ENCODE peak calls at places on chromosomes 2 and 18, in nine cellular contexts. One of them, this sample, is unnamed.

GRCh38 chr2:60552851-60553495 is 481 bp downstream of the BCL11A start:
- DNase-seq in mesothelial cell of epicardium: no peak
- DNase-seq in neural progenitor cell: no peak
- DNase-seq in kidney glomerular epithelial cell: no peak
- DNase-seq in stomach: no peak
- DNase-seq in MV-4-11: no peak
- DNase-seq in AG09309: no peak
- DNase-seq in HTR-8/SVneo: no peak
- DNase-seq in neuronal stem cell: no peak
- DNase-seq in this sample: no peak

GRCh38 chr2:70113396-70114100 is 26.3 kb downstream of the PCBP1 start:
- DNase-seq in neural progenitor cell: no peak
- DNase-seq in kidney glomerular epithelial cell: no peak
- DNase-seq in mesothelial cell of epicardium: no peak
- DNase-seq in HTR-8/SVneo: no peak
- DNase-seq in MV-4-11: no peak
- DNase-seq in stomach: no peak
- DNase-seq in neuronal stem cell: no peak
- DNase-seq in AG09309: no peak
- DNase-seq in this sample: no peak

GRCh38 chr18:58135806-58136331 is 91.8 kb downstream of the NEDD4L start:
- DNase-seq in kidney glomerular epithelial cell: peak; percentile 55
- DNase-seq in MV-4-11: peak; percentile 45
- DNase-seq in stomach: peak; percentile 65
- DNase-seq in AG09309: peak; percentile 24
- DNase-seq in mesothelial cell of epicardium: no peak
- DNase-seq in neuronal stem cell: peak; percentile 49
- DNase-seq in HTR-8/SVneo: peak; percentile 69
- DNase-seq in neural progenitor cell: peak; percentile 80
- DNase-seq in this sample: peak; percentile 44

GRCh38 chr18:24976502-24976901 is 375.5 kb downstream of the ZNF521 start:
- DNase-seq in MV-4-11: no peak
- DNase-seq in mesothelial cell of epicardium: no peak
- DNase-seq in neuronal stem cell: no peak
- DNase-seq in stomach: no peak
- DNase-seq in neural progenitor cell: no peak
- DNase-seq in AG09309: no peak
- DNase-seq in HTR-8/SVneo: no peak
- DNase-seq in kidney glomerular epithelial cell: no peak
- DNase-seq in this sample: no peak

GRCh38 chr18:9117980-9118841 is 15.7 kb downstream of the NDUFV2 start:
- DNase-seq in neuronal stem cell: no peak
- DNase-seq in MV-4-11: peak; percentile 76
- DNase-seq in AG09309: no peak
- DNase-seq in neural progenitor cell: no peak
- DNase-seq in HTR-8/SVneo: no peak
- DNase-seq in mesothelial cell of epicardium: no peak
- DNase-seq in stomach: no peak
- DNase-seq in kidney glomerular epithelial cell: no peak
- DNase-seq in this sample: no peak

GRCh38 chr2:23411752-23412431 is 26.9 kb downstream of the KLHL29 start:
- DNase-seq in neuronal stem cell: no peak
- DNase-seq in MV-4-11: no peak
- DNase-seq in stomach: no peak
- DNase-seq in HTR-8/SVneo: no peak
- DNase-seq in kidney glomerular epithelial cell: peak; percentile 22
- DNase-seq in AG09309: peak; percentile 79
- DNase-seq in mesothelial cell of epicardium: no peak
- DNase-seq in neural progenitor cell: no peak
- DNase-seq in this sample: no peak

GRCh38 chr2:102180687-102180999 is 6.2 kb upstream of the IL1RL2 start:
- DNase-seq in mesothelial cell of epicardium: no peak
- DNase-seq in MV-4-11: no peak
- DNase-seq in HTR-8/SVneo: no peak
- DNase-seq in neural progenitor cell: no peak
- DNase-seq in kidney glomerular epithelial cell: no peak
- DNase-seq in stomach: no peak
- DNase-seq in AG09309: no peak
- DNase-seq in neuronal stem cell: no peak
- DNase-seq in this sample: no peak

GRCh38 chr2:181678033-181678586 is 2.2 kb downstream of the NEUROD1 start:
- DNase-seq in HTR-8/SVneo: peak; percentile 45
- DNase-seq in mesothelial cell of epicardium: peak; percentile 79
- DNase-seq in neuronal stem cell: peak; percentile 91
- DNase-seq in neural progenitor cell: peak; percentile 96
- DNase-seq in AG09309: peak; percentile 7
- DNase-seq in kidney glomerular epithelial cell: peak; percentile 48
- DNase-seq in MV-4-11: peak; percentile 28
- DNase-seq in stomach: peak; percentile 61
- DNase-seq in this sample: no peak

GRCh38 chr2:231708773-231709635 is 679 bp downstream of the PTMA start:
- DNase-seq in AG09309: no peak
- DNase-seq in HTR-8/SVneo: no peak
- DNase-seq in neuronal stem cell: no peak
- DNase-seq in neural progenitor cell: peak; percentile 64
- DNase-seq in stomach: peak; percentile 50
- DNase-seq in mesothelial cell of epicardium: no peak
- DNase-seq in MV-4-11: no peak
- DNase-seq in kidney glomerular epithelial cell: no peak
- DNase-seq in this sample: no peak

GRCh38 chr2:104088745-104089144 is 765.2 kb upstream of the POU3F3 start:
- DNase-seq in kidney glomerular epithelial cell: no peak
- DNase-seq in neural progenitor cell: no peak
- DNase-seq in stomach: no peak
- DNase-seq in HTR-8/SVneo: no peak
- DNase-seq in mesothelial cell of epicardium: no peak
- DNase-seq in MV-4-11: no peak
- DNase-seq in neuronal stem cell: no peak
- DNase-seq in AG09309: no peak
- DNase-seq in this sample: no peak

GRCh38 chr18:57831597-57832377 is 28.7 kb upstream of the ATP8B1 start:
- DNase-seq in kidney glomerular epithelial cell: no peak
- DNase-seq in AG09309: no peak
- DNase-seq in mesothelial cell of epicardium: no peak
- DNase-seq in stomach: no peak
- DNase-seq in neural progenitor cell: no peak
- DNase-seq in neuronal stem cell: no peak
- DNase-seq in HTR-8/SVneo: no peak
- DNase-seq in MV-4-11: peak; percentile 76
- DNase-seq in this sample: no peak

GRCh38 chr2:45932278-45932975 is 281.0 kb downstream of the PRKCE start:
- DNase-seq in AG09309: no peak
- DNase-seq in neural progenitor cell: no peak
- DNase-seq in stomach: no peak
- DNase-seq in HTR-8/SVneo: no peak
- DNase-seq in mesothelial cell of epicardium: no peak
- DNase-seq in MV-4-11: no peak
- DNase-seq in kidney glomerular epithelial cell: no peak
- DNase-seq in neuronal stem cell: no peak
- DNase-seq in this sample: no peak

GRCh38 chr2:219420687-219421086 is 2.5 kb downstream of the DES start:
- DNase-seq in AG09309: no peak
- DNase-seq in neuronal stem cell: no peak
- DNase-seq in stomach: no peak
- DNase-seq in neural progenitor cell: no peak
- DNase-seq in MV-4-11: no peak
- DNase-seq in HTR-8/SVneo: no peak
- DNase-seq in kidney glomerular epithelial cell: no peak
- DNase-seq in mesothelial cell of epicardium: no peak
- DNase-seq in this sample: no peak

GRCh38 chr2:142944264-142944663 is 66.8 kb downstream of the KYNU start:
- DNase-seq in kidney glomerular epithelial cell: peak; percentile 23
- DNase-seq in mesothelial cell of epicardium: no peak
- DNase-seq in MV-4-11: no peak
- DNase-seq in neuronal stem cell: no peak
- DNase-seq in neural progenitor cell: no peak
- DNase-seq in AG09309: no peak
- DNase-seq in stomach: no peak
- DNase-seq in HTR-8/SVneo: peak; percentile 32
- DNase-seq in this sample: no peak

GRCh38 chr2:158253170-158253569 is 151.5 kb downstream of the UPP2 start:
- DNase-seq in kidney glomerular epithelial cell: no peak
- DNase-seq in stomach: no peak
- DNase-seq in HTR-8/SVneo: no peak
- DNase-seq in neural progenitor cell: no peak
- DNase-seq in AG09309: no peak
- DNase-seq in MV-4-11: no peak
- DNase-seq in mesothelial cell of epicardium: no peak
- DNase-seq in neuronal stem cell: no peak
- DNase-seq in this sample: no peak

GRCh38 chr2:121565389-121566250 is 34.9 kb downstream of the RNU4ATAC start:
- DNase-seq in AG09309: no peak
- DNase-seq in HTR-8/SVneo: no peak
- DNase-seq in stomach: no peak
- DNase-seq in neuronal stem cell: no peak
- DNase-seq in MV-4-11: peak; percentile 71
- DNase-seq in mesothelial cell of epicardium: no peak
- DNase-seq in kidney glomerular epithelial cell: no peak
- DNase-seq in neural progenitor cell: no peak
- DNase-seq in this sample: no peak

GRCh38 chr2:104658149-104658839 is 195.6 kb upstream of the POU3F3 start:
- DNase-seq in neural progenitor cell: peak; percentile 66
- DNase-seq in stomach: no peak
- DNase-seq in neuronal stem cell: peak; percentile 26
- DNase-seq in MV-4-11: peak; percentile 38
- DNase-seq in kidney glomerular epithelial cell: no peak
- DNase-seq in mesothelial cell of epicardium: no peak
- DNase-seq in AG09309: no peak
- DNase-seq in HTR-8/SVneo: no peak
- DNase-seq in this sample: no peak

GRCh38 chr2:38665854-38666577 is at the start of gene GALM:
- DNase-seq in stomach: peak; percentile 82
- DNase-seq in AG09309: peak; percentile 86
- DNase-seq in MV-4-11: peak; percentile 89
- DNase-seq in neural progenitor cell: peak; percentile 93
- DNase-seq in mesothelial cell of epicardium: peak; percentile 53
- DNase-seq in kidney glomerular epithelial cell: peak; percentile 65
- DNase-seq in HTR-8/SVneo: peak; percentile 95
- DNase-seq in neuronal stem cell: peak; percentile 86
- DNase-seq in this sample: peak; percentile 98

GRCh38 chr2:70746076-70746475 is 21.9 kb downstream of the ADD2 start:
- DNase-seq in stomach: no peak
- DNase-seq in MV-4-11: no peak
- DNase-seq in neural progenitor cell: peak; percentile 80
- DNase-seq in mesothelial cell of epicardium: no peak
- DNase-seq in HTR-8/SVneo: no peak
- DNase-seq in neuronal stem cell: peak; percentile 49
- DNase-seq in kidney glomerular epithelial cell: no peak
- DNase-seq in AG09309: no peak
- DNase-seq in this sample: peak; percentile 68

GRCh38 chr2:26461601-26462023 is 16.3 kb downstream of the OTOF start:
- DNase-seq in HTR-8/SVneo: no peak
- DNase-seq in kidney glomerular epithelial cell: no peak
- DNase-seq in neural progenitor cell: no peak
- DNase-seq in MV-4-11: no peak
- DNase-seq in AG09309: no peak
- DNase-seq in mesothelial cell of epicardium: no peak
- DNase-seq in neuronal stem cell: no peak
- DNase-seq in stomach: no peak
- DNase-seq in this sample: no peak

GRCh38 chr18:79779700-79780190 is 18.0 kb upstream of the KCNG2 start:
- DNase-seq in neural progenitor cell: no peak
- DNase-seq in HTR-8/SVneo: no peak
- DNase-seq in kidney glomerular epithelial cell: no peak
- DNase-seq in neuronal stem cell: no peak
- DNase-seq in mesothelial cell of epicardium: no peak
- DNase-seq in AG09309: no peak
- DNase-seq in MV-4-11: no peak
- DNase-seq in stomach: no peak
- DNase-seq in this sample: no peak

GRCh38 chr2:233409286-233409991 is 55.1 kb downstream of the DGKD start:
- DNase-seq in MV-4-11: no peak
- DNase-seq in neural progenitor cell: no peak
- DNase-seq in kidney glomerular epithelial cell: peak; percentile 31
- DNase-seq in neuronal stem cell: no peak
- DNase-seq in stomach: peak; percentile 74
- DNase-seq in mesothelial cell of epicardium: no peak
- DNase-seq in HTR-8/SVneo: no peak
- DNase-seq in AG09309: no peak
- DNase-seq in this sample: no peak

GRCh38 chr2:48270209-48270608 is 259.7 kb upstream of the STON1 start:
- DNase-seq in stomach: no peak
- DNase-seq in kidney glomerular epithelial cell: no peak
- DNase-seq in MV-4-11: no peak
- DNase-seq in AG09309: no peak
- DNase-seq in neuronal stem cell: no peak
- DNase-seq in neural progenitor cell: no peak
- DNase-seq in mesothelial cell of epicardium: no peak
- DNase-seq in HTR-8/SVneo: no peak
- DNase-seq in this sample: no peak

GRCh38 chr2:179020156-179020750 is 29.7 kb downstream of the CCDC141 start:
- DNase-seq in neural progenitor cell: peak; percentile 46
- DNase-seq in MV-4-11: peak; percentile 9
- DNase-seq in mesothelial cell of epicardium: no peak
- DNase-seq in HTR-8/SVneo: no peak
- DNase-seq in kidney glomerular epithelial cell: no peak
- DNase-seq in AG09309: no peak
- DNase-seq in neuronal stem cell: no peak
- DNase-seq in stomach: peak; percentile 29
- DNase-seq in this sample: peak; percentile 17

GRCh38 chr2:120937736-120938131 is 202.1 kb downstream of the GLI2 start:
- DNase-seq in kidney glomerular epithelial cell: peak; percentile 52
- DNase-seq in stomach: no peak
- DNase-seq in neural progenitor cell: no peak
- DNase-seq in mesothelial cell of epicardium: no peak
- DNase-seq in neuronal stem cell: no peak
- DNase-seq in AG09309: no peak
- DNase-seq in HTR-8/SVneo: peak; percentile 56
- DNase-seq in MV-4-11: no peak
- DNase-seq in this sample: no peak

GRCh38 chr18:23281626-23282436 is 146.5 kb downstream of the CABLES1 start:
- DNase-seq in neural progenitor cell: no peak
- DNase-seq in kidney glomerular epithelial cell: no peak
- DNase-seq in AG09309: peak; percentile 67
- DNase-seq in mesothelial cell of epicardium: no peak
- DNase-seq in HTR-8/SVneo: peak; percentile 57
- DNase-seq in MV-4-11: no peak
- DNase-seq in stomach: no peak
- DNase-seq in neuronal stem cell: no peak
- DNase-seq in this sample: no peak

GRCh38 chr2:208493186-208493585 is 86.6 kb downstream of the PTH2R start:
- DNase-seq in kidney glomerular epithelial cell: no peak
- DNase-seq in MV-4-11: no peak
- DNase-seq in neural progenitor cell: no peak
- DNase-seq in neuronal stem cell: no peak
- DNase-seq in mesothelial cell of epicardium: no peak
- DNase-seq in HTR-8/SVneo: no peak
- DNase-seq in AG09309: no peak
- DNase-seq in stomach: no peak
- DNase-seq in this sample: no peak

GRCh38 chr2:20972110-20972509 is 71.8 kb downstream of the APOB start:
- DNase-seq in AG09309: no peak
- DNase-seq in kidney glomerular epithelial cell: no peak
- DNase-seq in HTR-8/SVneo: no peak
- DNase-seq in stomach: no peak
- DNase-seq in neural progenitor cell: no peak
- DNase-seq in mesothelial cell of epicardium: no peak
- DNase-seq in MV-4-11: no peak
- DNase-seq in neuronal stem cell: no peak
- DNase-seq in this sample: no peak

GRCh38 chr18:76757343-76757742 is 65.0 kb upstream of the ZNF236 start:
- DNase-seq in kidney glomerular epithelial cell: no peak
- DNase-seq in HTR-8/SVneo: no peak
- DNase-seq in AG09309: peak; percentile 10
- DNase-seq in mesothelial cell of epicardium: no peak
- DNase-seq in stomach: no peak
- DNase-seq in MV-4-11: no peak
- DNase-seq in neural progenitor cell: no peak
- DNase-seq in neuronal stem cell: no peak
- DNase-seq in this sample: no peak

GRCh38 chr2:39127973-39128372 is 7.1 kb upstream of the SOS1 start:
- DNase-seq in stomach: no peak
- DNase-seq in MV-4-11: peak; percentile 42
- DNase-seq in mesothelial cell of epicardium: no peak
- DNase-seq in kidney glomerular epithelial cell: no peak
- DNase-seq in HTR-8/SVneo: no peak
- DNase-seq in neural progenitor cell: no peak
- DNase-seq in neuronal stem cell: no peak
- DNase-seq in AG09309: no peak
- DNase-seq in this sample: no peak

GRCh38 chr2:61793389-61793836 is 60.4 kb downstream of the FAM161A start:
- DNase-seq in neuronal stem cell: peak; percentile 58
- DNase-seq in mesothelial cell of epicardium: peak; percentile 19
- DNase-seq in kidney glomerular epithelial cell: peak; percentile 25
- DNase-seq in stomach: peak; percentile 76
- DNase-seq in AG09309: peak; percentile 11
- DNase-seq in HTR-8/SVneo: peak; percentile 58
- DNase-seq in MV-4-11: peak; percentile 31
- DNase-seq in neural progenitor cell: peak; percentile 85
- DNase-seq in this sample: peak; percentile 79

This sample was measured in SW480.